ENCODE peak calls at places on chromosomes 16 and 17, in four cellular contexts. One of them, this sample, is unnamed.

GRCh38 chr16:2451851-2452320 is 8.0 kb upstream of the TEDC2 start:
- DNase-seq in cardiac muscle cell: no peak
- DNase-seq in nucleus accumbens: no peak
- DNase-seq in activated CD4-positive, CD25-positive, alpha-beta regulatory T cell: no peak
- DNase-seq in this sample: no peak

GRCh38 chr17:61737820-61738219 is 125.5 kb downstream of the BRIP1 start:
- DNase-seq in cardiac muscle cell: no peak
- DNase-seq in activated CD4-positive, CD25-positive, alpha-beta regulatory T cell: no peak
- DNase-seq in nucleus accumbens: no peak
- DNase-seq in this sample: no peak

GRCh38 chr17:82272495-82273326 is 789 bp downstream of the CSNK1D start:
- DNase-seq in nucleus accumbens: no peak
- DNase-seq in cardiac muscle cell: peak
- DNase-seq in activated CD4-positive, CD25-positive, alpha-beta regulatory T cell: no peak
- DNase-seq in this sample: no peak

GRCh38 chr17:75724016-75725003 is 3.1 kb downstream of the ITGB4 start:
- DNase-seq in activated CD4-positive, CD25-positive, alpha-beta regulatory T cell: no peak
- DNase-seq in nucleus accumbens: no peak
- DNase-seq in cardiac muscle cell: no peak
- DNase-seq in this sample: no peak

GRCh38 chr16:53085539-53086450 is 31.0 kb downstream of the CHD9 start:
- DNase-seq in cardiac muscle cell: no peak
- DNase-seq in activated CD4-positive, CD25-positive, alpha-beta regulatory T cell: no peak
- DNase-seq in nucleus accumbens: no peak
- DNase-seq in this sample: peak

GRCh38 chr16:46800494-46800893 is 30.5 kb downstream of the C16orf87 start:
- DNase-seq in nucleus accumbens: no peak
- DNase-seq in activated CD4-positive, CD25-positive, alpha-beta regulatory T cell: no peak
- DNase-seq in cardiac muscle cell: no peak
- DNase-seq in this sample: no peak

GRCh38 chr17:79141578-79142338 is 67.1 kb downstream of the ENGASE start:
- DNase-seq in nucleus accumbens: no peak
- DNase-seq in activated CD4-positive, CD25-positive, alpha-beta regulatory T cell: no peak
- DNase-seq in cardiac muscle cell: no peak
- DNase-seq in this sample: no peak

GRCh38 chr16:85475233-85475632 is 137.9 kb upstream of the GSE1 start:
- DNase-seq in activated CD4-positive, CD25-positive, alpha-beta regulatory T cell: no peak
- DNase-seq in nucleus accumbens: no peak
- DNase-seq in cardiac muscle cell: no peak
- DNase-seq in this sample: no peak